ENCODE peak calls at places on chromosomes 16 and 17, in four cellular contexts. T, E, O and M are unnamed samples.

GRCh38 chr16:64951681-64952080 is 170.2 kb downstream of the CDH11 start:
- DNase-seq in T (no peak), E (no peak), O (no peak), M (no peak)

GRCh38 chr17:81909966-81910839 is 996 bp downstream of the PCYT2 start:
- DNase-seq in E (no peak), O (no peak), T (peak; percentile 62), M (no peak)

GRCh38 chr16:89361756-89362155 is 128.6 kb downstream of the ANKRD11 start:
- DNase-seq in E (no peak), T (no peak), O (no peak), M (no peak)

GRCh38 chr17:246851-247421 is 65.5 kb upstream of the DOC2B start:
- DNase-seq in T (no peak), E (no peak), O (peak; percentile 56), M (no peak)

GRCh38 chr17:78300962-78301820 is 58.7 kb downstream of the SOCS3 start:
- DNase-seq in O (no peak), E (peak; percentile 18), T (no peak), M (no peak)

GRCh38 chr17:64641499-64641898 is 20.6 kb downstream of the SMURF2 start:
- DNase-seq in E (peak; percentile 85), T (no peak), O (no peak), M (no peak)

GRCh38 chr16:2083409-2083808 is 35.6 kb downstream of the TSC2 start:
- DNase-seq in O (no peak), T (no peak), E (no peak), M (no peak)

GRCh38 chr16:11636172-11636721 is 32.0 kb upstream of the SNN start:
- DNase-seq in T (peak; percentile 79), O (no peak), E (no peak), M (peak; percentile 63)

GRCh38 chr17:35089846-35090193 is 26.3 kb upstream of the RFFL start:
- DNase-seq in O (no peak), T (no peak), E (no peak), M (no peak)

GRCh38 chr17:31696184-31696602 is 162.9 kb downstream of the COPRS start:
- DNase-seq in E (peak; percentile 53), T (peak; percentile 74), O (peak; percentile 95), M (peak; percentile 50)

GRCh38 chr16:81745704-81746558 is 33.2 kb upstream of the PLCG2 start:
- DNase-seq in O (peak; percentile 71), T (peak; percentile 71), E (peak; percentile 29), M (peak; percentile 81)

GRCh38 chr16:76535-77272 is 1.3 kb upstream of the MPG start:
- DNase-seq in O (peak; percentile 95), E (peak; percentile 83), T (peak; percentile 66), M (peak; percentile 70)

GRCh38 chr16:1707193-1707790 is 1.3 kb downstream of the MAPK8IP3 start:
- DNase-seq in O (no peak), T (no peak), E (peak; percentile 32), M (no peak)

GRCh38 chr16:1983544-1984346 is at the start of gene GFER:
- DNase-seq in O (peak; percentile 93), E (peak; percentile 82), T (peak; percentile 91), M (peak; percentile 89)

GRCh38 chr16:60142991-60143705 is 1409.0 kb upstream of the GOT2 start:
- DNase-seq in O (no peak), T (no peak), E (no peak), M (no peak)

GRCh38 chr16:64362193-64362592 is 759.7 kb downstream of the CDH11 start:
- DNase-seq in T (no peak), O (no peak), E (peak; percentile 48), M (no peak)

GRCh38 chr17:511833-512251 is 159.2 kb upstream of the RPH3AL start:
- DNase-seq in E (peak; percentile 57), T (no peak), O (no peak), M (no peak)

GRCh38 chr16:27460663-27461482 is 58.9 kb downstream of the IL21R start:
- DNase-seq in T (no peak), E (no peak), O (no peak), M (no peak)

GRCh38 chr16:50509521-50510341 is 38.5 kb upstream of the NKD1 start:
- DNase-seq in T (peak; percentile 31), E (peak; percentile 24), O (no peak), M (no peak)

GRCh38 chr16:3135120-3135715 is 389 bp downstream of the ZNF213 start:
- DNase-seq in E (no peak), O (no peak), T (no peak), M (no peak)

GRCh38 chr17:75516619-75517276 is 420 bp downstream of the TSEN54 start:
- DNase-seq in T (no peak), E (no peak), O (no peak), M (peak; percentile 38)

GRCh38 chr16:24900230-24900629 is 54.5 kb downstream of the SLC5A11 start:
- DNase-seq in T (no peak), O (no peak), E (no peak), M (no peak)

GRCh38 chr16:88773812-88774291 is 11.2 kb downstream of the PIEZO1 start:
- DNase-seq in T (peak; percentile 46), O (no peak), E (peak; percentile 82), M (peak; percentile 68)

GRCh38 chr17:27293898-27294688 is at the start of gene WSB1:
- DNase-seq in T (peak; percentile 94), E (peak; percentile 84), O (peak; percentile 97), M (peak; percentile 92)

GRCh38 chr16:75080205-75081029 is 36.2 kb downstream of the LDHD start:
- DNase-seq in E (peak; percentile 76), O (no peak), T (no peak), M (no peak)

GRCh38 chr17:75516255-75516618 is at the start of gene TSEN54:
- DNase-seq in E (peak; percentile 81), O (peak; percentile 97), T (peak; percentile 96), M (peak; percentile 95)

GRCh38 chr17:39591958-39592954 is 15.5 kb downstream of the NEUROD2 start:
- DNase-seq in O (no peak), E (peak; percentile 9), T (peak; percentile 44), M (peak; percentile 40)

GRCh38 chr16:23608194-23608593 is 12.1 kb upstream of the NDUFAB1 start:
- DNase-seq in O (no peak), T (no peak), E (peak; percentile 56), M (no peak)

GRCh38 chr16:10878644-10879498 is 1.9 kb downstream of the CIITA start:
- DNase-seq in O (peak; percentile 76), T (peak; percentile 75), E (peak; percentile 6), M (peak; percentile 78)

GRCh38 chr17:81404557-81405165 is 9.4 kb downstream of the BAHCC1 start:
- DNase-seq in T (no peak), O (no peak), E (no peak), M (no peak)

GRCh38 chr17:66720027-66720426 is 114.9 kb upstream of the CACNG5 start:
- DNase-seq in T (no peak), E (no peak), O (no peak), M (no peak)

GRCh38 chr17:79160980-79161621 is 86.5 kb downstream of the ENGASE start:
- DNase-seq in T (no peak), O (no peak), E (no peak), M (no peak)

GRCh38 chr16:55437627-55438026 is 41.4 kb upstream of the MMP2 start:
- DNase-seq in O (no peak), E (peak; percentile 24), T (no peak), M (no peak)

GRCh38 chr17:45287526-45288264 is 25.8 kb upstream of the SPATA32 start:
- DNase-seq in O (no peak), E (no peak), T (no peak), M (no peak)

GRCh38 chr16:89485701-89486246 is 4.6 kb downstream of the ANKRD11 start:
- DNase-seq in E (no peak), O (no peak), T (no peak), M (no peak)

GRCh38 chr16:4550587-4550986 is 5.6 kb upstream of the C16orf96 start:
- DNase-seq in O (no peak), E (no peak), T (no peak), M (no peak)

GRCh38 chr16:2082171-2082982 is 34.6 kb downstream of the TSC2 start:
- DNase-seq in T (peak; percentile 90), E (no peak), O (no peak), M (no peak)

GRCh38 chr17:48679385-48680096 is 42.8 kb downstream of the PRAC1 start:
- DNase-seq in O (no peak), E (no peak), T (no peak), M (no peak)

GRCh38 chr16:49439676-49440075 is 66.1 kb downstream of the C16orf78 start:
- DNase-seq in E (no peak), T (no peak), O (peak; percentile 51), M (no peak)

GRCh38 chr17:73787036-73787720 is 142.9 kb upstream of the SDK2 start:
- DNase-seq in T (peak; percentile 17), O (no peak), E (no peak), M (no peak)
- H3K27me3 ChIP-seq in T (peaks cover 82% of the 10 kb centered on the region), O (peaks cover 78% of the 10 kb centered on the region), E (no peaks in the 10 kb centered on the region), M (no peaks in the 10 kb centered on the region)

GRCh38 chr17:42684033-42684625 is 1.8 kb downstream of the CNTNAP1 start:
- DNase-seq in E (no peak), O (no peak), T (peak; percentile 44), M (no peak)
- H3K4me3 ChIP-seq in E (no peak overlapping the region), O (peak overlapping the region; percentile 56), T (peak overlapping the region; percentile 50), M (no peak overlapping the region)

DNA sequence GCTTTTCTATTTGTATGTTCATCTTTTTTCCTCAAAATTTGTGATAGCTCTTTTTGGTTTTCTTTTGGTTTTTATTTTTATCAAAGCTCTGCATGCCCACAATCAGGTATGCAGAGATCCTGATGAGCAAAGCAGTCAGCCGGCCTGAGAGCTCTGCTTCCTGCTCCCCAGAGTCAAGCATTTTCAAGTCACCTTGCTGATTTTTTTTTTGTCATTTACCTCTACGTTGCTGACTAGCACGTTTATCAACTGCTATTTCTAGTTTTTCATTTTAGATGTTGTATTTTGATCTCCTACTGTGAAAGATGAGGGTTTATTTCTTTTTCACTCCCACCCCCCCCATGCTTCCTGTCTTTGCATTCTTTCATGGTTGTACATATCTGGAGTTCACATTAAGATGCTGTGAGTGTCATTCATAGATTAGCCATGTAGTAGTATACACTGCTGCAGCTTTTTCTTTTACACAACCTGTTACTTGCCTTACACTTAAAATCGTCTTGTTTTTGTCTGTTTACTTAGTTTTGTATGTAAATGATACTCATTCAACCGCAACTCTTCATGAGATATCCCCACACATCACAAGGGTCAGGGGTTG is 196.2 kb downstream of the LGALS9B start:
- DNase-seq in T (no peak), E (peak; percentile 27), O (no peak), M (no peak)
- H3K27me3 ChIP-seq in T (no peaks in the 10 kb centered on the region), E (no peaks in the 10 kb centered on the region), O (no peaks in the 10 kb centered on the region), M (no peaks in the 10 kb centered on the region)

GRCh38 chr16:53041196-53041977 is 11.3 kb downstream of the CHD9NB start:
- DNase-seq in T (peak; percentile 53), E (no peak), O (no peak), M (no peak)

GRCh38 chr16:53045554-53046250 is 7.0 kb downstream of the CHD9NB start:
- DNase-seq in O (no peak), T (peak; percentile 60), E (no peak), M (no peak)

GRCh38 chr16:53042235-53042645 is 10.5 kb downstream of the CHD9NB start:
- DNase-seq in E (no peak), O (no peak), T (no peak), M (no peak)

GRCh38 chr16:53043462-53043861 is 9.2 kb downstream of the CHD9NB start:
- DNase-seq in T (no peak), O (no peak), E (no peak), M (no peak)

GRCh38 chr16:53043986-53044571 is 8.6 kb downstream of the CHD9NB start:
- DNase-seq in T (no peak), O (no peak), E (no peak), M (no peak)
- H3K4me3 ChIP-seq in T (no peak overlapping the region), O (no peak overlapping the region), E (no peak overlapping the region), M (no peak overlapping the region)

GRCh38 chr17:56108811-56109284 is 44.4 kb upstream of the ANKFN1 start:
- DNase-seq in T (no peak), O (no peak), E (no peak), M (no peak)
- H3K27me3 ChIP-seq in T (no peaks in the 10 kb centered on the region), O (no peaks in the 10 kb centered on the region), E (no peaks in the 10 kb centered on the region), M (no peaks in the 10 kb centered on the region)